ENCODE peak calls at places on chromosomes 1 and 21, in nine cellular contexts. One of them, this sample, is unnamed.

GRCh38 chr1:198763298-198763714 is 124.5 kb downstream of the PTPRC start:
- DNase-seq in WERI-Rb-1: no peak
- DNase-seq in psoas muscle: no peak
- DNase-seq in neuronal stem cell: no peak
- DNase-seq in CD8-positive, alpha-beta T cell: no peak
- DNase-seq in upper lobe of right lung: no peak
- DNase-seq in CD4-positive, alpha-beta T cell: no peak
- DNase-seq in right lobe of liver: no peak
- DNase-seq in A673: peak; percentile 67
- DNase-seq in this sample: no peak

GRCh38 chr1:169550294-169550693 is 36.0 kb downstream of the F5 start:
- DNase-seq in WERI-Rb-1: no peak
- DNase-seq in psoas muscle: no peak
- DNase-seq in neuronal stem cell: peak; percentile 12
- DNase-seq in CD8-positive, alpha-beta T cell: no peak
- DNase-seq in upper lobe of right lung: no peak
- DNase-seq in CD4-positive, alpha-beta T cell: no peak
- DNase-seq in right lobe of liver: no peak
- DNase-seq in A673: peak; percentile 60
- DNase-seq in this sample: no peak

GRCh38 chr1:110136911-110137310 is 13.4 kb upstream of the SLC6A17 start:
- DNase-seq in WERI-Rb-1: peak; percentile 89
- DNase-seq in psoas muscle: no peak
- DNase-seq in neuronal stem cell: peak; percentile 69
- DNase-seq in CD8-positive, alpha-beta T cell: no peak
- DNase-seq in upper lobe of right lung: no peak
- DNase-seq in CD4-positive, alpha-beta T cell: peak; percentile 25
- DNase-seq in right lobe of liver: no peak
- DNase-seq in A673: no peak
- DNase-seq in this sample: no peak

GRCh38 chr1:61132176-61133047 is 50.1 kb downstream of the NFIA start:
- DNase-seq in WERI-Rb-1: no peak
- DNase-seq in psoas muscle: no peak
- DNase-seq in neuronal stem cell: no peak
- DNase-seq in CD8-positive, alpha-beta T cell: no peak
- DNase-seq in upper lobe of right lung: no peak
- DNase-seq in CD4-positive, alpha-beta T cell: no peak
- DNase-seq in right lobe of liver: no peak
- DNase-seq in A673: peak; percentile 93
- DNase-seq in this sample: no peak

GRCh38 chr21:44537930-44538911 is 1.8 kb downstream of the KRTAP10-1 start:
- DNase-seq in WERI-Rb-1: peak; percentile 17
- DNase-seq in psoas muscle: no peak
- DNase-seq in neuronal stem cell: no peak
- DNase-seq in CD8-positive, alpha-beta T cell: peak; percentile 45
- DNase-seq in upper lobe of right lung: peak; percentile 56
- DNase-seq in CD4-positive, alpha-beta T cell: no peak
- DNase-seq in right lobe of liver: peak; percentile 43
- DNase-seq in A673: no peak
- DNase-seq in this sample: no peak

GRCh38 chr1:180270767-180271639 is 40.9 kb downstream of the LHX4 start:
- DNase-seq in WERI-Rb-1: no peak
- DNase-seq in psoas muscle: no peak
- DNase-seq in neuronal stem cell: no peak
- DNase-seq in CD8-positive, alpha-beta T cell: no peak
- DNase-seq in upper lobe of right lung: no peak
- DNase-seq in CD4-positive, alpha-beta T cell: no peak
- DNase-seq in right lobe of liver: peak; percentile 79
- DNase-seq in A673: no peak
- DNase-seq in this sample: no peak

GRCh38 chr1:71304125-71304524 is 223.3 kb upstream of the ZRANB2 start:
- DNase-seq in WERI-Rb-1: no peak
- DNase-seq in psoas muscle: no peak
- DNase-seq in neuronal stem cell: no peak
- DNase-seq in CD8-positive, alpha-beta T cell: no peak
- DNase-seq in upper lobe of right lung: no peak
- DNase-seq in CD4-positive, alpha-beta T cell: no peak
- DNase-seq in right lobe of liver: no peak
- DNase-seq in A673: peak; percentile 9
- DNase-seq in this sample: no peak

GRCh38 chr1:152023221-152023620 is 13.6 kb downstream of the S100A11 start:
- DNase-seq in WERI-Rb-1: no peak
- DNase-seq in psoas muscle: no peak
- DNase-seq in neuronal stem cell: no peak
- DNase-seq in CD8-positive, alpha-beta T cell: no peak
- DNase-seq in upper lobe of right lung: no peak
- DNase-seq in CD4-positive, alpha-beta T cell: no peak
- DNase-seq in right lobe of liver: no peak
- DNase-seq in A673: no peak
- DNase-seq in this sample: no peak

GRCh38 chr21:44456207-44456914 is 1.1 kb downstream of the LRRC3 start:
- DNase-seq in WERI-Rb-1: no peak
- DNase-seq in psoas muscle: no peak
- DNase-seq in neuronal stem cell: no peak
- DNase-seq in CD8-positive, alpha-beta T cell: no peak
- DNase-seq in upper lobe of right lung: no peak
- DNase-seq in CD4-positive, alpha-beta T cell: no peak
- DNase-seq in right lobe of liver: no peak
- DNase-seq in A673: no peak
- DNase-seq in this sample: no peak

GRCh38 chr1:38151399-38151798 is 104.8 kb upstream of the POU3F1 start:
- DNase-seq in WERI-Rb-1: no peak
- DNase-seq in psoas muscle: no peak
- DNase-seq in neuronal stem cell: no peak
- DNase-seq in CD8-positive, alpha-beta T cell: no peak
- DNase-seq in upper lobe of right lung: no peak
- DNase-seq in CD4-positive, alpha-beta T cell: no peak
- DNase-seq in right lobe of liver: no peak
- DNase-seq in A673: no peak
- DNase-seq in this sample: no peak

GRCh38 chr1:222588135-222588534 is 1.6 kb downstream of the TAF1A start:
- DNase-seq in WERI-Rb-1: no peak
- DNase-seq in psoas muscle: no peak
- DNase-seq in neuronal stem cell: no peak
- DNase-seq in CD8-positive, alpha-beta T cell: no peak
- DNase-seq in upper lobe of right lung: no peak
- DNase-seq in CD4-positive, alpha-beta T cell: no peak
- DNase-seq in right lobe of liver: no peak
- DNase-seq in A673: no peak
- DNase-seq in this sample: no peak

GRCh38 chr1:222579316-222579715 is 10.4 kb downstream of the TAF1A start:
- DNase-seq in WERI-Rb-1: no peak
- DNase-seq in psoas muscle: no peak
- DNase-seq in neuronal stem cell: no peak
- DNase-seq in CD8-positive, alpha-beta T cell: no peak
- DNase-seq in upper lobe of right lung: no peak
- DNase-seq in CD4-positive, alpha-beta T cell: no peak
- DNase-seq in right lobe of liver: no peak
- DNase-seq in A673: no peak
- DNase-seq in this sample: no peak

GRCh38 chr1:222586842-222587241 is 2.9 kb downstream of the TAF1A start:
- DNase-seq in WERI-Rb-1: no peak
- DNase-seq in psoas muscle: no peak
- DNase-seq in neuronal stem cell: no peak
- DNase-seq in CD8-positive, alpha-beta T cell: no peak
- DNase-seq in upper lobe of right lung: no peak
- DNase-seq in CD4-positive, alpha-beta T cell: no peak
- DNase-seq in right lobe of liver: no peak
- DNase-seq in A673: no peak
- DNase-seq in this sample: no peak

GRCh38 chr1:222583079-222583478 is 6.7 kb downstream of the TAF1A start:
- DNase-seq in WERI-Rb-1: no peak
- DNase-seq in psoas muscle: no peak
- DNase-seq in neuronal stem cell: no peak
- DNase-seq in CD8-positive, alpha-beta T cell: no peak
- DNase-seq in upper lobe of right lung: no peak
- DNase-seq in CD4-positive, alpha-beta T cell: no peak
- DNase-seq in right lobe of liver: no peak
- DNase-seq in A673: no peak
- DNase-seq in this sample: no peak

DNA sequence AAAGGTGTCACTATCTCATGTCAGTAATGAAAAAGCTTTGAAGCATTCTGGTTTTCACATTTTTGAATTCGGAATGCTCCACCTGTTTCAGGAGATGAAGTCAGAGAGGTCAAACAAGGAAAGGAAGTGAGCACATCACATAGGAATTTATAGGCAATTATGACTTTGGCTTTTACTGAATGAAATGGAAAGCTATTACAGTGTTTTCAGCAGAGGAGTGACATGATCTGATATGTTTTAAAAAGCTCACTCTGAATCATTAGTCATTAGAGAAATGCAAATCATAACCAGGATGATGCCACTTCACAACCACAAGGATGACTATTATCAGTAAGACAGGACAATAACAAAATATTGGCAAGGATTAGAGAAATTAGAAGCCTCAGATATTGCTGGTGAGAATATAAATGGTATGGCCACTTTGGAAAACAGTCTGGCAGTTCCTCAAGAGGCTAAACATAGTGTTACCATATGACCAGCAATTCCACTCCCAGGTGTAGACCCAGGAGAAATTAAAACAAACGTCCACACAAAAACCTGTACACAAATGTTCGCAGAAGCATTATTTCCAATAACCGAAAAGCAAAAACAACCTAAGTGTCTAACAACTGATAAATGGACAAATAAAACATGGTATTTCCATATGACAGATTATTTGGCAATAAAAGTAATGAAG is 7.5 kb downstream of the TAF1A start:
- DNase-seq in WERI-Rb-1: no peak
- DNase-seq in psoas muscle: no peak
- DNase-seq in neuronal stem cell: no peak
- DNase-seq in CD8-positive, alpha-beta T cell: no peak
- DNase-seq in upper lobe of right lung: no peak
- DNase-seq in CD4-positive, alpha-beta T cell: no peak
- DNase-seq in right lobe of liver: no peak
- DNase-seq in A673: peak; percentile 52
- DNase-seq in this sample: no peak
- H3K27ac ChIP-seq in WERI-Rb-1: no peak overlapping the region
- H3K27ac ChIP-seq in psoas muscle: no peak overlapping the region
- H3K27ac ChIP-seq in neuronal stem cell: no peak overlapping the region
- H3K27ac ChIP-seq in CD8-positive, alpha-beta T cell: no peak overlapping the region
- H3K27ac ChIP-seq in upper lobe of right lung: no peak overlapping the region
- H3K27ac ChIP-seq in CD4-positive, alpha-beta T cell: no peak overlapping the region
- H3K27ac ChIP-seq in right lobe of liver: no peak overlapping the region
- H3K27ac ChIP-seq in A673: peak overlapping the region; percentile 10
- H3K27ac ChIP-seq in this sample: no peak overlapping the region

GRCh38 chr1:8706291-8706690 is 111.1 kb downstream of the RERE start:
- DNase-seq in WERI-Rb-1: no peak
- DNase-seq in psoas muscle: no peak
- DNase-seq in neuronal stem cell: no peak
- DNase-seq in CD8-positive, alpha-beta T cell: no peak
- DNase-seq in upper lobe of right lung: no peak
- DNase-seq in CD4-positive, alpha-beta T cell: no peak
- DNase-seq in right lobe of liver: no peak
- DNase-seq in A673: no peak
- DNase-seq in this sample: no peak
- H3K27ac ChIP-seq in WERI-Rb-1: peak overlapping the region; percentile 8
- H3K27ac ChIP-seq in psoas muscle: no peak overlapping the region
- H3K27ac ChIP-seq in neuronal stem cell: peak overlapping the region; percentile 25
- H3K27ac ChIP-seq in CD8-positive, alpha-beta T cell: no peak overlapping the region
- H3K27ac ChIP-seq in upper lobe of right lung: peak overlapping the region; percentile 1
- H3K27ac ChIP-seq in CD4-positive, alpha-beta T cell: no peak overlapping the region
- H3K27ac ChIP-seq in right lobe of liver: no peak overlapping the region
- H3K27ac ChIP-seq in A673: peak overlapping the region; percentile 46
- H3K27ac ChIP-seq in this sample: no peak overlapping the region

GRCh38 chr1:203228670-203229069 is 803 bp downstream of the CHIT1 start:
- DNase-seq in WERI-Rb-1: no peak
- DNase-seq in psoas muscle: no peak
- DNase-seq in neuronal stem cell: no peak
- DNase-seq in CD8-positive, alpha-beta T cell: no peak
- DNase-seq in upper lobe of right lung: no peak
- DNase-seq in CD4-positive, alpha-beta T cell: no peak
- DNase-seq in right lobe of liver: no peak
- DNase-seq in A673: no peak
- DNase-seq in this sample: no peak

GRCh38 chr1:203227684-203228083 is 1.8 kb downstream of the CHIT1 start:
- DNase-seq in WERI-Rb-1: no peak
- DNase-seq in psoas muscle: no peak
- DNase-seq in neuronal stem cell: no peak
- DNase-seq in CD8-positive, alpha-beta T cell: no peak
- DNase-seq in upper lobe of right lung: no peak
- DNase-seq in CD4-positive, alpha-beta T cell: no peak
- DNase-seq in right lobe of liver: no peak
- DNase-seq in A673: no peak
- DNase-seq in this sample: no peak

GRCh38 chr1:203229471-203230178 is at the start of gene CHIT1:
- DNase-seq in WERI-Rb-1: no peak
- DNase-seq in psoas muscle: no peak
- DNase-seq in neuronal stem cell: no peak
- DNase-seq in CD8-positive, alpha-beta T cell: no peak
- DNase-seq in upper lobe of right lung: no peak
- DNase-seq in CD4-positive, alpha-beta T cell: no peak
- DNase-seq in right lobe of liver: no peak
- DNase-seq in A673: no peak
- DNase-seq in this sample: no peak

GRCh38 chr1:203223012-203223775 is 6.3 kb downstream of the CHIT1 start:
- DNase-seq in WERI-Rb-1: no peak
- DNase-seq in psoas muscle: no peak
- DNase-seq in neuronal stem cell: no peak
- DNase-seq in CD8-positive, alpha-beta T cell: no peak
- DNase-seq in upper lobe of right lung: no peak
- DNase-seq in CD4-positive, alpha-beta T cell: no peak
- DNase-seq in right lobe of liver: no peak
- DNase-seq in A673: no peak
- DNase-seq in this sample: no peak

GRCh38 chr1:203225054-203225453 is 4.4 kb downstream of the CHIT1 start:
- DNase-seq in WERI-Rb-1: no peak
- DNase-seq in psoas muscle: no peak
- DNase-seq in neuronal stem cell: no peak
- DNase-seq in CD8-positive, alpha-beta T cell: no peak
- DNase-seq in upper lobe of right lung: no peak
- DNase-seq in CD4-positive, alpha-beta T cell: no peak
- DNase-seq in right lobe of liver: no peak
- DNase-seq in A673: no peak
- DNase-seq in this sample: no peak
- H3K27ac ChIP-seq in WERI-Rb-1: no peak overlapping the region
- H3K27ac ChIP-seq in psoas muscle: no peak overlapping the region
- H3K27ac ChIP-seq in neuronal stem cell: no peak overlapping the region
- H3K27ac ChIP-seq in CD8-positive, alpha-beta T cell: no peak overlapping the region
- H3K27ac ChIP-seq in upper lobe of right lung: no peak overlapping the region
- H3K27ac ChIP-seq in CD4-positive, alpha-beta T cell: no peak overlapping the region
- H3K27ac ChIP-seq in right lobe of liver: no peak overlapping the region
- H3K27ac ChIP-seq in A673: no peak overlapping the region
- H3K27ac ChIP-seq in this sample: no peak overlapping the region

DNA sequence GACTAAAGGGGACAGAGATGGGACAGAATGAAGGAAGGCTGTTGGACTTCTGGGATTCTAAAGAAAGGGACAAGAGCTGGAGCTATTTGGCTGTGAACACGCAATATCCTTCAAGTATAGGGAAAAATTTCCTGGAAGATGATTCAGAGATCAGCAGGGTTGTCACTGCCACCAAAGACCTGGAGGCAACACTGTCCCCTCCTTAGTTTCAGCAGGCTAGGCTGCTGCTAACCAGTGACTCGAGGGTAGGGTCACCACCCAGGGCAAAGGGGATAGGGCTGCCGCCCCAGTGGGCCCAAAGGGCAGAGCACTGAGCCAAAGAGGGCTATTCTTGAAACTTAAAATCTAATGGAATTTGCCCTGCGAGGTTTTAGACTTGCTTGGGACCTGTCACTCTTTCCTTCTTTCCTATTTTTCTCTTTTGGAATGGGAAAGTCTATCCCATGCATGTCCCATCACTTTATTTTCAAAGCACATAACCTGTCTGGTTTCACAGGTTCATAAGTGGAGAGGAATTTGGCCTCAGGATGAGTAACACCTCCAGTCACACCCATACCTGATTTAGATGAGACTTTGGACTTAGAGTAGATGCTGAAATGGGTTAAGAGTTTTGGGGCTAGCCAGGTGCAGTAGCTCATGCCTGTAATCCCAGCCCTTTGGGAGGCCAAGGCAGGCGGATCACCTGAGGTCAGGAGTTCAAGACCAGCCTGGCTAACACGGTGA is 11.9 kb downstream of the IFNLR1 start:
- DNase-seq in WERI-Rb-1: no peak
- DNase-seq in psoas muscle: no peak
- DNase-seq in neuronal stem cell: no peak
- DNase-seq in CD8-positive, alpha-beta T cell: no peak
- DNase-seq in upper lobe of right lung: no peak
- DNase-seq in CD4-positive, alpha-beta T cell: no peak
- DNase-seq in right lobe of liver: no peak
- DNase-seq in A673: no peak
- DNase-seq in this sample: no peak
- H3K27ac ChIP-seq in WERI-Rb-1: no peak overlapping the region
- H3K27ac ChIP-seq in psoas muscle: no peak overlapping the region
- H3K27ac ChIP-seq in neuronal stem cell: no peak overlapping the region
- H3K27ac ChIP-seq in CD8-positive, alpha-beta T cell: no peak overlapping the region
- H3K27ac ChIP-seq in upper lobe of right lung: no peak overlapping the region
- H3K27ac ChIP-seq in CD4-positive, alpha-beta T cell: no peak overlapping the region
- H3K27ac ChIP-seq in right lobe of liver: no peak overlapping the region
- H3K27ac ChIP-seq in A673: no peak overlapping the region
- H3K27ac ChIP-seq in this sample: no peak overlapping the region

This sample was measured in substantia nigra.